ENCODE peak calls at places on chromosome 2, in six cellular contexts. One of them, this sample, is unnamed.

GRCh38 chr2:2101924-2102323 is 229.2 kb downstream of the MYT1L start:
- DNase-seq in K562: peak; percentile 47
- DNase-seq in GM12878: no peak
- DNase-seq in HCT116: no peak
- DNase-seq in SK-N-SH: peak; percentile 55
- DNase-seq in HepG2: no peak
- DNase-seq in this sample: no peak

GRCh38 chr2:187434342-187434785 is 13.7 kb downstream of the CALCRL start:
- DNase-seq in SK-N-SH: no peak
- DNase-seq in K562: no peak
- DNase-seq in HCT116: no peak
- DNase-seq in GM12878: no peak
- DNase-seq in HepG2: no peak
- DNase-seq in this sample: no peak

GRCh38 chr2:56077352-56077915 is 106.4 kb upstream of the CCDC85A start:
- DNase-seq in GM12878: no peak
- DNase-seq in HCT116: peak; percentile 39
- DNase-seq in HepG2: peak; percentile 49
- DNase-seq in SK-N-SH: peak; percentile 21
- DNase-seq in K562: no peak
- DNase-seq in this sample: peak; percentile 11

GRCh38 chr2:48248251-48248933 is 281.6 kb upstream of the STON1 start:
- DNase-seq in HCT116: peak; percentile 60
- DNase-seq in SK-N-SH: no peak
- DNase-seq in K562: no peak
- DNase-seq in GM12878: peak; percentile 48
- DNase-seq in HepG2: peak; percentile 77
- DNase-seq in this sample: peak; percentile 7

GRCh38 chr2:234608946-234609345 is 112.1 kb upstream of the ARL4C start:
- DNase-seq in HepG2: no peak
- DNase-seq in SK-N-SH: no peak
- DNase-seq in HCT116: no peak
- DNase-seq in K562: no peak
- DNase-seq in GM12878: no peak
- DNase-seq in this sample: no peak

GRCh38 chr2:20411361-20411894 is 35.4 kb upstream of the RHOB start:
- DNase-seq in K562: peak; percentile 57
- DNase-seq in SK-N-SH: peak; percentile 77
- DNase-seq in GM12878: no peak
- DNase-seq in HepG2: peak; percentile 79
- DNase-seq in HCT116: peak; percentile 61
- DNase-seq in this sample: peak; percentile 42

GRCh38 chr2:95292623-95293260 is 4.4 kb upstream of the KCNIP3 start:
- DNase-seq in GM12878: no peak
- DNase-seq in SK-N-SH: no peak
- DNase-seq in HepG2: no peak
- DNase-seq in HCT116: no peak
- DNase-seq in K562: no peak
- DNase-seq in this sample: no peak

GRCh38 chr2:104901037-104901851 is 47.3 kb downstream of the POU3F3 start:
- DNase-seq in SK-N-SH: no peak
- DNase-seq in GM12878: no peak
- DNase-seq in HCT116: no peak
- DNase-seq in K562: no peak
- DNase-seq in HepG2: no peak
- DNase-seq in this sample: no peak

GRCh38 chr2:228839506-228839905 is 431.6 kb downstream of the PID1 start:
- DNase-seq in K562: no peak
- DNase-seq in GM12878: no peak
- DNase-seq in HepG2: no peak
- DNase-seq in HCT116: no peak
- DNase-seq in SK-N-SH: no peak
- DNase-seq in this sample: no peak

GRCh38 chr2:132779206-132779605 is 109.2 kb upstream of the LYPD1 start:
- DNase-seq in K562: no peak
- DNase-seq in SK-N-SH: peak; percentile 50
- DNase-seq in GM12878: no peak
- DNase-seq in HepG2: no peak
- DNase-seq in HCT116: no peak
- DNase-seq in this sample: no peak

GRCh38 chr2:132773331-132773730 is 103.3 kb upstream of the LYPD1 start:
- DNase-seq in HepG2: no peak
- DNase-seq in K562: no peak
- DNase-seq in GM12878: no peak
- DNase-seq in SK-N-SH: no peak
- DNase-seq in HCT116: no peak
- DNase-seq in this sample: no peak

GRCh38 chr2:132774189-132774588 is 104.2 kb upstream of the LYPD1 start:
- DNase-seq in SK-N-SH: no peak
- DNase-seq in K562: no peak
- DNase-seq in GM12878: no peak
- DNase-seq in HCT116: no peak
- DNase-seq in HepG2: no peak
- DNase-seq in this sample: no peak

GRCh38 chr2:132772344-132772743 is 102.3 kb upstream of the LYPD1 start:
- DNase-seq in GM12878: no peak
- DNase-seq in K562: no peak
- DNase-seq in HepG2: no peak
- DNase-seq in HCT116: no peak
- DNase-seq in SK-N-SH: no peak
- DNase-seq in this sample: no peak

GRCh38 chr2:132776271-132776670 is 106.3 kb upstream of the LYPD1 start:
- DNase-seq in GM12878: no peak
- DNase-seq in HCT116: no peak
- DNase-seq in K562: no peak
- DNase-seq in SK-N-SH: no peak
- DNase-seq in HepG2: no peak
- DNase-seq in this sample: no peak
- TF ChIP-seq JUND in GM12878: no peak
- TF ChIP-seq JUND in HCT116: no peak
- TF ChIP-seq JUND in K562: no peak
- TF ChIP-seq JUND in SK-N-SH: no peak
- TF ChIP-seq JUND in HepG2: no peak
- TF ChIP-seq JUND in this sample: no peak

GRCh38 chr2:207123776-207124391 is 41.9 kb downstream of the KLF7 start:
- DNase-seq in HCT116: no peak
- DNase-seq in GM12878: no peak
- DNase-seq in K562: no peak
- DNase-seq in SK-N-SH: no peak
- DNase-seq in HepG2: no peak
- DNase-seq in this sample: no peak

GRCh38 chr2:207119048-207119447 is 46.7 kb downstream of the KLF7 start:
- DNase-seq in SK-N-SH: no peak
- DNase-seq in HCT116: no peak
- DNase-seq in GM12878: no peak
- DNase-seq in K562: no peak
- DNase-seq in HepG2: no peak
- DNase-seq in this sample: no peak

GRCh38 chr2:207121784-207122183 is 44.0 kb downstream of the KLF7 start:
- DNase-seq in K562: no peak
- DNase-seq in HepG2: no peak
- DNase-seq in HCT116: peak; percentile 56
- DNase-seq in SK-N-SH: no peak
- DNase-seq in GM12878: no peak
- DNase-seq in this sample: no peak

GRCh38 chr2:207126724-207127314 is 38.9 kb downstream of the KLF7 start:
- DNase-seq in HCT116: no peak
- DNase-seq in SK-N-SH: no peak
- DNase-seq in GM12878: no peak
- DNase-seq in K562: no peak
- DNase-seq in HepG2: peak; percentile 18
- DNase-seq in this sample: no peak

GRCh38 chr2:207122914-207123744 is 42.6 kb downstream of the KLF7 start:
- DNase-seq in SK-N-SH: no peak
- DNase-seq in GM12878: no peak
- DNase-seq in HCT116: peak; percentile 59
- DNase-seq in K562: no peak
- DNase-seq in HepG2: no peak
- DNase-seq in this sample: no peak
- TF ChIP-seq JUND in SK-N-SH: no peak
- TF ChIP-seq JUND in GM12878: no peak
- TF ChIP-seq JUND in HCT116: peak; percentile 89
- TF ChIP-seq JUND in K562: no peak
- TF ChIP-seq JUND in HepG2: no peak
- TF ChIP-seq JUND in this sample: no peak

GRCh38 chr2:112799291-112799975 is 15.1 kb upstream of the IL1A start:
- DNase-seq in HepG2: no peak
- DNase-seq in SK-N-SH: no peak
- DNase-seq in GM12878: no peak
- DNase-seq in HCT116: no peak
- DNase-seq in K562: no peak
- DNase-seq in this sample: no peak

GRCh38 chr2:112794131-112794733 is 9.9 kb upstream of the IL1A start:
- DNase-seq in SK-N-SH: no peak
- DNase-seq in HepG2: peak; percentile 34
- DNase-seq in GM12878: no peak
- DNase-seq in HCT116: peak; percentile 49
- DNase-seq in K562: peak; percentile 70
- DNase-seq in this sample: no peak

GRCh38 chr2:112793449-112793978 is 9.2 kb upstream of the IL1A start:
- DNase-seq in SK-N-SH: no peak
- DNase-seq in K562: no peak
- DNase-seq in GM12878: no peak
- DNase-seq in HepG2: no peak
- DNase-seq in HCT116: no peak
- DNase-seq in this sample: no peak

GRCh38 chr2:112794841-112795240 is 10.5 kb upstream of the IL1A start:
- DNase-seq in HepG2: no peak
- DNase-seq in K562: no peak
- DNase-seq in HCT116: no peak
- DNase-seq in GM12878: no peak
- DNase-seq in SK-N-SH: no peak
- DNase-seq in this sample: no peak

DNA sequence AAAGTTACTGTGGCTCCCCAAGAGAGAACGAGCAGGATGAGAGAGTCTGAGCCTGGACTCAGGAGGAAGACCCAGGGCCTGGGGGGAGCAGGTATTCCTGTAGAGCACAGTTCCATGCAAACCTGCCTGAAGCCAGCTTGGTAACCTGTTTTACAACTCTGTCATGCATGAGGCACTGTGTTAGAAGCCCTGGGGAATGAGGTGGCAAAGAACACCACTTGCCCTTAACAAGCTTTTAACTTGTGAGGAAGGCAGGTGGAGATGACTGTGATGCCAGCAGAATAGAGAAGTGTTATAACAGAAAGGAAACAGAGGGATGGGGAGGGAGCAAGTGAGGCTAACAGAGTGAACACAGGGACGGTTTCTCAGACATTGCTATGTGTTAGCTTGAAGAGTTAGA is 11.4 kb upstream of the IL1A start:
- DNase-seq in SK-N-SH: no peak
- DNase-seq in K562: no peak
- DNase-seq in HCT116: no peak
- DNase-seq in HepG2: no peak
- DNase-seq in GM12878: no peak
- DNase-seq in this sample: peak; percentile 16
- TF ChIP-seq JUND in SK-N-SH: no peak
- TF ChIP-seq JUND in K562: no peak
- TF ChIP-seq JUND in HCT116: no peak
- TF ChIP-seq JUND in HepG2: no peak
- TF ChIP-seq JUND in GM12878: no peak
- TF ChIP-seq JUND in this sample: no peak

DNA sequence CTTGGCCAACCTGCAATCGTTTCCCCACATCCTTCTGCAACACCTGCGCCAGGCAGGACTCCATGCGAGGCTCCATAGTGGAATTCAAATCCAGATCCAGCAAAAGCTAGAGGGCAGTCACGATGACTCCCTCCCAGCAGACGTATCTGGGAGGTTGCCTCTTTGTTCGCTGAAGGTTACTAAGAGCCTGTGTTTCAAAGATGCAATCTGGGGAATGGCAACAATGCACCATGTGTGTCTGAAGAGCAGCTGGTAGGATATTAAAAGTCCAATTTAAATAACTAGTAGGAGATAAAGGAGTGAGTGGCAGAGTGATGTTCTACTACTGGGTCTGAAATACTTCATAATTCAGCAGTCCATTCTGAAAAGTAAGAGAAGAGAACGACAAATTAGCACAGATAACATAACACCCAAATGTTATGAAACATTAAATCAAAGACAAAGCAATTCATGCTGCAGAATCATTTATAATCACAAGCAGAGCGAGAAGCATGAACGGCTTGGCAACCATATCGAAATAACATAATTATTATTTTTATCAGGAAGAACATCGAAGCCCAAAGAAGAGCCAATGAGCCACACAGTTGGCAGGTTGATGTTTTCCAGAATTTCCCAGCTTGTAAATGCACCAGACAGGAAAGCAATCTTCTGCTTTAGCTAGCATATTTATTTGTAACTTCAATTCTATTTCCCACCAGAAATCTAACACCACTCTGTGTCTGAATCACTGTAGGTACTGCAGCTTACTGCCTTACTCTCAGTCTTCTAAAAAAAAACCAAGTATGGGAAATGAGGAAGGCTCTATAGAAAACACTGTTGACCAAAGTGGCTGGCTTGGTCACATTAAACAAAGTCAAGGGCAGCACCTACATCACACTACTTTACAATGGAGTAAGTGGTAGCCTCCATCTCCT is 43.2 kb downstream of the CLASP1 start:
- DNase-seq in SK-N-SH: peak; percentile 74
- DNase-seq in GM12878: no peak
- DNase-seq in HCT116: no peak
- DNase-seq in HepG2: no peak
- DNase-seq in K562: no peak
- DNase-seq in this sample: no peak
- TF ChIP-seq JUND in SK-N-SH: no peak
- TF ChIP-seq JUND in GM12878: no peak
- TF ChIP-seq JUND in HCT116: no peak
- TF ChIP-seq JUND in HepG2: no peak
- TF ChIP-seq JUND in K562: no peak
- TF ChIP-seq JUND in this sample: no peak